ENCODE peak calls at places on chromosome 3, in seven cellular contexts. U is activated naive CD4-positive, alpha-beta T cell treated with anti-CD3 and anti-CD28 coated beads, Interleukin-2, amount 10 ng/mL, durations not matched to agents 7 days and 5 days; C is anterior cingulate cortex; X is NCI-H2171; N is epithelial cell of esophagus; H is BE2C; E is NCI-H1105. O is an unnamed sample.

GRCh38 chr3:129345281-129345680 is 66.6 kb downstream of the HMCES start:
- DNase-seq in X (no peak), H (no peak), N (no peak), E (no peak), U (no peak), C (no peak), O (no peak)

GRCh38 chr3:150823277-150823676 is 60.3 kb upstream of the SIAH2 start:
- DNase-seq in N (no peak), H (no peak), U (no peak), E (no peak), X (no peak), C (no peak), O (no peak)

GRCh38 chr3:14143271-14143605 is 18.4 kb downstream of the TMEM43 start:
- DNase-seq in X (no peak), C (no peak), H (no peak), E (no peak), N (no peak), U (peak; percentile 13), O (no peak)

GRCh38 chr3:133576169-133576568 is 2.7 kb downstream of the CDV3 start:
- DNase-seq in U (no peak), E (no peak), X (no peak), H (no peak), N (no peak), C (no peak), O (no peak)

GRCh38 chr3:110069641-110070538 is 732.5 kb upstream of the DPPA4 start:
- DNase-seq in E (no peak), C (no peak), H (no peak), U (no peak), N (peak; percentile 84), X (no peak), O (no peak)

GRCh38 chr3:21390136-21390535 is 360.9 kb downstream of the ZNF385D start:
- DNase-seq in X (no peak), N (peak; percentile 7), C (no peak), U (no peak), E (no peak), H (no peak), O (no peak)

GRCh38 chr3:109994853-109995252 is 657.5 kb upstream of the DPPA4 start:
- DNase-seq in C (no peak), X (no peak), N (peak; percentile 14), U (no peak), H (no peak), E (no peak), O (no peak)

GRCh38 chr3:32667072-32667582 is 17.9 kb upstream of the CNOT10 start:
- DNase-seq in C (no peak), N (peak; percentile 35), X (no peak), E (no peak), H (no peak), U (no peak), O (no peak)

GRCh38 chr3:181230258-181230657 is 240.7 kb upstream of the DNAJC19 start:
- DNase-seq in N (no peak), H (peak; percentile 49), U (no peak), C (no peak), X (no peak), E (no peak), O (peak; percentile 6)

GRCh38 chr3:47001731-47002489 is 22.4 kb downstream of the NBEAL2 start:
- DNase-seq in X (no peak), E (no peak), U (no peak), H (no peak), N (no peak), C (no peak), O (no peak)

GRCh38 chr3:72134989-72135451 is 350.1 kb upstream of the PROK2 start:
- DNase-seq in X (no peak), E (no peak), C (no peak), U (no peak), H (no peak), N (no peak), O (no peak)

O was measured in Jurkat, Clone E6-1.